ENCODE peak calls at places on chromosome 22, in seven cellular contexts. One of them, this sample, is unnamed.

GRCh38 chr22:37162221-37163095 is 12.7 kb upstream of the IL2RB start:
- DNase-seq in HFF-Myc: no peak
- DNase-seq in CD4-positive, alpha-beta T cell: peak
- DNase-seq in fibroblast of lung: no peak
- DNase-seq in RWPE1: no peak
- DNase-seq in endothelial cell of umbilical vein: no peak
- DNase-seq in SK-N-SH: no peak
- DNase-seq in this sample: no peak

GRCh38 chr22:44383652-44384562 is 71.2 kb upstream of the SHISAL1 start:
- DNase-seq in fibroblast of lung: no peak
- DNase-seq in RWPE1: no peak
- DNase-seq in endothelial cell of umbilical vein: no peak
- DNase-seq in HFF-Myc: no peak
- DNase-seq in SK-N-SH: no peak
- DNase-seq in CD4-positive, alpha-beta T cell: no peak
- DNase-seq in this sample: no peak

GRCh38 chr22:24592144-24592845 is 578 bp downstream of the LRRC75B start:
- DNase-seq in SK-N-SH: no peak
- DNase-seq in RWPE1: peak
- DNase-seq in CD4-positive, alpha-beta T cell: no peak
- DNase-seq in fibroblast of lung: no peak
- DNase-seq in HFF-Myc: no peak
- DNase-seq in endothelial cell of umbilical vein: peak
- DNase-seq in this sample: no peak

GRCh38 chr22:44952863-44953790 is 56.7 kb downstream of the PHF21B start:
- DNase-seq in fibroblast of lung: no peak
- DNase-seq in HFF-Myc: no peak
- DNase-seq in SK-N-SH: no peak
- DNase-seq in CD4-positive, alpha-beta T cell: no peak
- DNase-seq in endothelial cell of umbilical vein: no peak
- DNase-seq in RWPE1: no peak
- DNase-seq in this sample: no peak

GRCh38 chr22:43853328-43853931 is 8.9 kb downstream of the SULT4A1 start:
- DNase-seq in RWPE1: no peak
- DNase-seq in SK-N-SH: no peak
- DNase-seq in fibroblast of lung: no peak
- DNase-seq in CD4-positive, alpha-beta T cell: no peak
- DNase-seq in HFF-Myc: no peak
- DNase-seq in endothelial cell of umbilical vein: no peak
- DNase-seq in this sample: no peak

GRCh38 chr22:25485626-25486545 is 78.6 kb upstream of the GRK3 start:
- DNase-seq in SK-N-SH: no peak
- DNase-seq in endothelial cell of umbilical vein: no peak
- DNase-seq in HFF-Myc: no peak
- DNase-seq in RWPE1: no peak
- DNase-seq in fibroblast of lung: no peak
- DNase-seq in CD4-positive, alpha-beta T cell: no peak
- DNase-seq in this sample: no peak

GRCh38 chr22:29315286-29316195 is at the start of gene RASL10A:
- DNase-seq in RWPE1: no peak
- DNase-seq in fibroblast of lung: no peak
- DNase-seq in CD4-positive, alpha-beta T cell: no peak
- DNase-seq in SK-N-SH: peak
- DNase-seq in endothelial cell of umbilical vein: no peak
- DNase-seq in HFF-Myc: no peak
- DNase-seq in this sample: no peak

GRCh38 chr22:25067851-25068421 is 115.4 kb downstream of the KIAA1671 start:
- DNase-seq in SK-N-SH: peak
- DNase-seq in HFF-Myc: no peak
- DNase-seq in fibroblast of lung: no peak
- DNase-seq in CD4-positive, alpha-beta T cell: peak
- DNase-seq in endothelial cell of umbilical vein: no peak
- DNase-seq in RWPE1: no peak
- DNase-seq in this sample: no peak

GRCh38 chr22:49827307-49827852 is 293 bp downstream of the BRD1 start:
- DNase-seq in HFF-Myc: no peak
- DNase-seq in CD4-positive, alpha-beta T cell: no peak
- DNase-seq in fibroblast of lung: peak
- DNase-seq in SK-N-SH: peak
- DNase-seq in endothelial cell of umbilical vein: no peak
- DNase-seq in RWPE1: no peak
- DNase-seq in this sample: no peak

GRCh38 chr22:49321477-49322055 is 506.1 kb downstream of the BRD1 start:
- DNase-seq in SK-N-SH: peak
- DNase-seq in RWPE1: no peak
- DNase-seq in fibroblast of lung: no peak
- DNase-seq in CD4-positive, alpha-beta T cell: no peak
- DNase-seq in endothelial cell of umbilical vein: no peak
- DNase-seq in HFF-Myc: no peak
- DNase-seq in this sample: no peak

GRCh38 chr22:28441720-28442263 is 237.8 kb downstream of the TTC28 start:
- DNase-seq in HFF-Myc: no peak
- DNase-seq in endothelial cell of umbilical vein: peak
- DNase-seq in fibroblast of lung: peak
- DNase-seq in SK-N-SH: peak
- DNase-seq in RWPE1: peak
- DNase-seq in CD4-positive, alpha-beta T cell: no peak
- DNase-seq in this sample: no peak

GRCh38 chr22:43789452-43789851 is 22.7 kb downstream of the EFCAB6 start:
- DNase-seq in RWPE1: peak
- DNase-seq in SK-N-SH: peak
- DNase-seq in fibroblast of lung: peak
- DNase-seq in endothelial cell of umbilical vein: no peak
- DNase-seq in HFF-Myc: peak
- DNase-seq in CD4-positive, alpha-beta T cell: no peak
- DNase-seq in this sample: peak

GRCh38 chr22:45885171-45885840 is 91.7 kb downstream of the WNT7B start:
- DNase-seq in endothelial cell of umbilical vein: no peak
- DNase-seq in fibroblast of lung: no peak
- DNase-seq in RWPE1: no peak
- DNase-seq in SK-N-SH: no peak
- DNase-seq in HFF-Myc: no peak
- DNase-seq in CD4-positive, alpha-beta T cell: no peak
- DNase-seq in this sample: no peak

GRCh38 chr22:22550789-22551434 is 8.2 kb downstream of the PRAME start:
- DNase-seq in CD4-positive, alpha-beta T cell: no peak
- DNase-seq in fibroblast of lung: no peak
- DNase-seq in SK-N-SH: no peak
- DNase-seq in endothelial cell of umbilical vein: no peak
- DNase-seq in RWPE1: no peak
- DNase-seq in HFF-Myc: no peak
- DNase-seq in this sample: no peak

GRCh38 chr22:22553735-22554134 is 5.3 kb downstream of the PRAME start:
- DNase-seq in SK-N-SH: no peak
- DNase-seq in CD4-positive, alpha-beta T cell: no peak
- DNase-seq in fibroblast of lung: no peak
- DNase-seq in endothelial cell of umbilical vein: no peak
- DNase-seq in HFF-Myc: no peak
- DNase-seq in RWPE1: no peak
- DNase-seq in this sample: no peak

GRCh38 chr22:22553141-22553540 is 5.9 kb downstream of the PRAME start:
- DNase-seq in RWPE1: no peak
- DNase-seq in CD4-positive, alpha-beta T cell: no peak
- DNase-seq in SK-N-SH: no peak
- DNase-seq in endothelial cell of umbilical vein: no peak
- DNase-seq in fibroblast of lung: no peak
- DNase-seq in HFF-Myc: no peak
- DNase-seq in this sample: no peak

GRCh38 chr22:22554324-22555284 is 4.5 kb downstream of the PRAME start:
- DNase-seq in SK-N-SH: no peak
- DNase-seq in CD4-positive, alpha-beta T cell: no peak
- DNase-seq in endothelial cell of umbilical vein: no peak
- DNase-seq in fibroblast of lung: no peak
- DNase-seq in RWPE1: no peak
- DNase-seq in HFF-Myc: no peak
- DNase-seq in this sample: no peak

GRCh38 chr22:22552630-22553029 is 6.4 kb downstream of the PRAME start:
- DNase-seq in endothelial cell of umbilical vein: no peak
- DNase-seq in SK-N-SH: peak
- DNase-seq in RWPE1: no peak
- DNase-seq in HFF-Myc: no peak
- DNase-seq in fibroblast of lung: no peak
- DNase-seq in CD4-positive, alpha-beta T cell: no peak
- DNase-seq in this sample: no peak
- TF ChIP-seq CTCF in endothelial cell of umbilical vein: no peak
- TF ChIP-seq CTCF in SK-N-SH: peak
- TF ChIP-seq CTCF in RWPE1: no peak
- TF ChIP-seq CTCF in HFF-Myc: no peak
- TF ChIP-seq CTCF in fibroblast of lung: no peak
- TF ChIP-seq CTCF in CD4-positive, alpha-beta T cell: no peak
- TF ChIP-seq CTCF in this sample: no peak

GRCh38 chr22:20153945-20154344 is 3.1 kb upstream of the CCDC188 start:
- DNase-seq in HFF-Myc: no peak
- DNase-seq in SK-N-SH: no peak
- DNase-seq in CD4-positive, alpha-beta T cell: no peak
- DNase-seq in endothelial cell of umbilical vein: no peak
- DNase-seq in RWPE1: no peak
- DNase-seq in fibroblast of lung: no peak
- DNase-seq in this sample: no peak
- TF ChIP-seq CTCF in HFF-Myc: no peak
- TF ChIP-seq CTCF in SK-N-SH: no peak
- TF ChIP-seq CTCF in CD4-positive, alpha-beta T cell: no peak
- TF ChIP-seq CTCF in endothelial cell of umbilical vein: no peak
- TF ChIP-seq CTCF in RWPE1: no peak
- TF ChIP-seq CTCF in fibroblast of lung: no peak
- TF ChIP-seq CTCF in this sample: no peak

DNA sequence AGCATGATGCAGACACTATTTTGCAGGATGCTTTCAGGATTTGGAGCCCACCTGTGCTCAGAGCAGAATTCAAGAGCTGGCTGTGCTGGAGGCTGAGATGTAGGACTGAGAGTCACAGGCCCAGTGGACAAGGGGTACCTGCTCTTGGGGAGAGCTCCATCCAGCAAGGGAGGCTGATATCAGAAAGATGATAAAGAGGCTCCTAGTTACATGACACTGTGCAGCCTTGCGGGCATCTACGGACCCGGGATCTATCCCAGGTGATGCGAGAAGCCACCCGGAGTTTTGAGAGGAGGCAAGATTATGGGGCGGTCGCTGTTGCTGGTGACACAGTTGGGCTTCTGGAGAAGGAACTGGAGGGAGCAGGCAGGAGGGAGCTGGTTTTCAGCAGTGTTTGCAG is 579.0 kb downstream of the TBC1D22A start:
- DNase-seq in RWPE1: no peak
- DNase-seq in SK-N-SH: no peak
- DNase-seq in fibroblast of lung: no peak
- DNase-seq in CD4-positive, alpha-beta T cell: no peak
- DNase-seq in endothelial cell of umbilical vein: no peak
- DNase-seq in HFF-Myc: no peak
- DNase-seq in this sample: no peak
- TF ChIP-seq CTCF in RWPE1: no peak
- TF ChIP-seq CTCF in SK-N-SH: no peak
- TF ChIP-seq CTCF in fibroblast of lung: no peak
- TF ChIP-seq CTCF in CD4-positive, alpha-beta T cell: no peak
- TF ChIP-seq CTCF in endothelial cell of umbilical vein: no peak
- TF ChIP-seq CTCF in HFF-Myc: no peak
- TF ChIP-seq CTCF in this sample: no peak

GRCh38 chr22:34943830-34944229 is 122.1 kb upstream of the ISX start:
- DNase-seq in SK-N-SH: no peak
- DNase-seq in HFF-Myc: no peak
- DNase-seq in CD4-positive, alpha-beta T cell: no peak
- DNase-seq in fibroblast of lung: no peak
- DNase-seq in RWPE1: no peak
- DNase-seq in endothelial cell of umbilical vein: no peak
- DNase-seq in this sample: no peak
- TF ChIP-seq CTCF in SK-N-SH: no peak
- TF ChIP-seq CTCF in HFF-Myc: no peak
- TF ChIP-seq CTCF in CD4-positive, alpha-beta T cell: no peak
- TF ChIP-seq CTCF in fibroblast of lung: no peak
- TF ChIP-seq CTCF in RWPE1: no peak
- TF ChIP-seq CTCF in endothelial cell of umbilical vein: no peak
- TF ChIP-seq CTCF in this sample: no peak

GRCh38 chr22:47168900-47169800 is 406.7 kb downstream of the TBC1D22A start:
- DNase-seq in CD4-positive, alpha-beta T cell: no peak
- DNase-seq in HFF-Myc: no peak
- DNase-seq in fibroblast of lung: peak
- DNase-seq in SK-N-SH: peak
- DNase-seq in RWPE1: no peak
- DNase-seq in endothelial cell of umbilical vein: peak
- DNase-seq in this sample: peak
- TF ChIP-seq CTCF in CD4-positive, alpha-beta T cell: no peak
- TF ChIP-seq CTCF in HFF-Myc: peak
- TF ChIP-seq CTCF in fibroblast of lung: peak
- TF ChIP-seq CTCF in SK-N-SH: peak
- TF ChIP-seq CTCF in RWPE1: no peak
- TF ChIP-seq CTCF in endothelial cell of umbilical vein: peak
- TF ChIP-seq CTCF in this sample: no peak

GRCh38 chr22:19530751-19531150 is 6.5 kb upstream of the CLDN5 start:
- DNase-seq in RWPE1: no peak
- DNase-seq in fibroblast of lung: no peak
- DNase-seq in SK-N-SH: no peak
- DNase-seq in CD4-positive, alpha-beta T cell: no peak
- DNase-seq in HFF-Myc: no peak
- DNase-seq in endothelial cell of umbilical vein: no peak
- DNase-seq in this sample: no peak
- TF ChIP-seq CTCF in RWPE1: no peak
- TF ChIP-seq CTCF in fibroblast of lung: no peak
- TF ChIP-seq CTCF in SK-N-SH: no peak
- TF ChIP-seq CTCF in CD4-positive, alpha-beta T cell: no peak
- TF ChIP-seq CTCF in HFF-Myc: no peak
- TF ChIP-seq CTCF in endothelial cell of umbilical vein: no peak
- TF ChIP-seq CTCF in this sample: no peak

GRCh38 chr22:40856513-40857308 is at the start of the genes ST13 and XPNPEP3:
- DNase-seq in fibroblast of lung: peak
- DNase-seq in SK-N-SH: peak
- DNase-seq in endothelial cell of umbilical vein: peak
- DNase-seq in HFF-Myc: peak
- DNase-seq in RWPE1: peak
- DNase-seq in CD4-positive, alpha-beta T cell: peak
- DNase-seq in this sample: peak
- TF ChIP-seq CTCF in fibroblast of lung: no peak
- TF ChIP-seq CTCF in SK-N-SH: peak
- TF ChIP-seq CTCF in endothelial cell of umbilical vein: no peak
- TF ChIP-seq CTCF in HFF-Myc: peak
- TF ChIP-seq CTCF in RWPE1: no peak
- TF ChIP-seq CTCF in CD4-positive, alpha-beta T cell: peak
- TF ChIP-seq CTCF in this sample: no peak

GRCh38 chr22:31846161-31847115 is 92.6 kb downstream of the DEPDC5 start:
- DNase-seq in HFF-Myc: no peak
- DNase-seq in endothelial cell of umbilical vein: no peak
- DNase-seq in fibroblast of lung: peak
- DNase-seq in SK-N-SH: peak
- DNase-seq in CD4-positive, alpha-beta T cell: no peak
- DNase-seq in RWPE1: no peak
- DNase-seq in this sample: no peak
- TF ChIP-seq CTCF in HFF-Myc: peak
- TF ChIP-seq CTCF in endothelial cell of umbilical vein: peak
- TF ChIP-seq CTCF in fibroblast of lung: peak
- TF ChIP-seq CTCF in SK-N-SH: peak
- TF ChIP-seq CTCF in CD4-positive, alpha-beta T cell: no peak
- TF ChIP-seq CTCF in RWPE1: no peak
- TF ChIP-seq CTCF in this sample: no peak